ENCODE peak calls at places on chromosomes 12 and 14, in four cellular contexts. C, P, N and S are unnamed samples.

GRCh38 chr12:92218394-92219077 is 72.9 kb upstream of the BTG1 start:
- DNase-seq in C (no peak), P (no peak), N (no peak), S (no peak)

GRCh38 chr14:35343709-35344474 is 51.7 kb downstream of the PSMA6 start:
- DNase-seq in C (no peak), P (no peak), N (no peak), S (no peak)

GRCh38 chr12:105468464-105468863 is 138.0 kb downstream of the C12orf75 start:
- DNase-seq in C (no peak), P (no peak), N (no peak), S (no peak)

GRCh38 chr14:59182641-59183040 is 5.8 kb upstream of the DAAM1 start:
- DNase-seq in C (no peak), P (no peak), N (no peak), S (no peak)

GRCh38 chr14:61749867-61750266 is 12.4 kb upstream of the SNAPC1 start:
- DNase-seq in C (peak; percentile 45), P (no peak), N (no peak), S (no peak)

GRCh38 chr14:54713364-54713763 is 146.4 kb downstream of the SAMD4A start:
- DNase-seq in C (no peak), P (no peak), N (no peak), S (no peak)

GRCh38 chr14:67517083-67517482 is 16.0 kb upstream of the PLEKHH1 start:
- DNase-seq in C (no peak), P (no peak), N (no peak), S (no peak)

GRCh38 chr12:1776139-1776975 is 44.0 kb upstream of the LRTM2 start:
- DNase-seq in C (no peak), P (no peak), N (no peak), S (no peak)

GRCh38 chr14:91115986-91116385 is 2.1 kb downstream of the DGLUCY start:
- DNase-seq in C (no peak), P (peak; percentile 46), N (no peak), S (no peak)

GRCh38 chr12:50087159-50087558 is 2.0 kb downstream of the SMARCD1 start:
- DNase-seq in C (no peak), P (no peak), N (no peak), S (no peak)

GRCh38 chr12:20547788-20548575 is 147.2 kb upstream of the SLCO1C1 start:
- DNase-seq in C (no peak), P (no peak), N (no peak), S (no peak)

GRCh38 chr12:4908694-4909396 is 860 bp upstream of the KCNA1 start:
- DNase-seq in C (no peak), P (peak; percentile 34), N (peak; percentile 3), S (no peak)

GRCh38 chr14:35808076-35808657 is 928 bp downstream of the RALGAPA1 start:
- DNase-seq in C (no peak), P (peak; percentile 54), N (peak; percentile 7), S (peak; percentile 14)

GRCh38 chr14:59254911-59255545 is 66.6 kb downstream of the DAAM1 start:
- DNase-seq in C (no peak), P (no peak), N (no peak), S (no peak)